ENCODE peak calls at places on chromosomes 4 and X, in nine cellular contexts. V, A, E, Y, H, K, Q, J and P are unnamed samples.

GRCh38 chrX:38768079-38768478 is 33.2 kb upstream of the MID1IP1 start:
- DNase-seq in V (no peak), A (peak; percentile 10), E (no peak), Y (no peak), H (no peak), K (no peak), Q (no peak), J (peak; percentile 18), P (peak; percentile 11)

GRCh38 chrX:2705036-2705435 is 13.9 kb downstream of the CD99 start:
- DNase-seq in V (no peak), A (no peak), E (peak; percentile 59), Y (no peak), H (no peak), K (peak; percentile 46), Q (no peak), J (no peak), P (no peak)

GRCh38 chr4:128803783-128804182 is 5.7 kb upstream of the JADE1 start:
- DNase-seq in V (no peak), A (no peak), E (no peak), Y (no peak), H (no peak), K (no peak), Q (no peak), J (no peak), P (peak; percentile 46)

GRCh38 chr4:76704133-76704881 is 193.6 kb downstream of the SOWAHB start:
- DNase-seq in V (no peak), A (no peak), E (no peak), Y (no peak), H (no peak), K (peak; percentile 55), Q (no peak), J (peak; percentile 88), P (no peak)

GRCh38 chr4:1463088-1463926 is 57.1 kb upstream of the NKX1-1 start:
- DNase-seq in V (no peak), A (no peak), E (no peak), Y (no peak), H (no peak), K (no peak), Q (no peak), J (no peak), P (no peak)

GRCh38 chr4:74932832-74933561 is at the start of gene PARM1:
- DNase-seq in V (peak; percentile 79), A (peak; percentile 86), E (peak; percentile 90), Y (peak; percentile 90), H (no peak), K (peak; percentile 95), Q (peak; percentile 94), J (peak; percentile 56), P (peak; percentile 85)

GRCh38 chr4:133156556-133156955 is 7.5 kb downstream of the PCDH10 start:
- DNase-seq in V (no peak), A (no peak), E (no peak), Y (no peak), H (no peak), K (no peak), Q (no peak), J (no peak), P (no peak)

GRCh38 chr4:113435893-113436292 is 325.6 kb downstream of the CAMK2D start:
- DNase-seq in V (peak; percentile 11), A (no peak), E (peak; percentile 74), Y (no peak), H (no peak), K (peak; percentile 8), Q (peak; percentile 33), J (peak; percentile 91), P (no peak)

GRCh38 chr4:6351246-6352000 is 81.8 kb downstream of the WFS1 start:
- DNase-seq in V (no peak), A (no peak), E (no peak), Y (no peak), H (no peak), K (no peak), Q (no peak), J (no peak), P (no peak)

GRCh38 chr4:5292091-5292490 is 240.8 kb downstream of the STK32B start:
- DNase-seq in V (no peak), A (no peak), E (no peak), Y (no peak), H (no peak), K (no peak), Q (no peak), J (no peak), P (no peak)

GRCh38 chr4:86848136-86848535 is 1.0 kb downstream of the SLC10A6 start:
- DNase-seq in V (no peak), A (no peak), E (no peak), Y (no peak), H (no peak), K (no peak), Q (no peak), J (no peak), P (no peak)

GRCh38 chrX:32571579-32571978 is 639.8 kb downstream of the DMD start:
- DNase-seq in V (no peak), A (no peak), E (no peak), Y (no peak), H (no peak), K (no peak), Q (no peak), J (no peak), P (no peak)

DNA sequence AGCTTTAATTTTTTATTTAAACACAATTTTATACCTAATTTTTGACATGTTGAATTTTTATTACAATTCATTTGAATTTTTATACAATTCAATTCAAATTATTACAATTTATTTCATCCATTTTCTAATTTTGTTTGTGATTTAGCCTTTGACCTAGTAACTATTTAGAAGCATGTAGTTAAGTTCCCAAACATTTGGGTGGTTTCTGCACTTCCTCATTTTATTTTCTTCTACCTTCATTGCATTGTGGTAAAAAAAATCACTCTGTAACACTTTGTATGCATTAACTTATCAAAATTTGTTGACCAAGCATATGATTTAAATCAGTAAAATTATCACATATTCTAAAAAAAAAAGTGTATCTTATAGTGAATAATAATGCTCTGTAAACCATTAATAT is 928.9 kb downstream of the ARAP2 start:
- DNase-seq in V (no peak), A (no peak), E (no peak), Y (no peak), H (no peak), K (no peak), Q (no peak), J (no peak), P (no peak)
- TF ChIP-seq CTCF in V (no peak), A (no peak), E (no peak), Y (no peak), H (no peak), K (no peak), Q (no peak), J (no peak), P (no peak)

GRCh38 chr4:130359537-130359936 is 1263.6 kb downstream of the C4orf33 start:
- DNase-seq in V (no peak), A (no peak), E (no peak), Y (no peak), H (no peak), K (no peak), Q (no peak), J (peak; percentile 13), P (no peak)
- TF ChIP-seq CTCF in V (no peak), A (no peak), E (peak; percentile 7), Y (no peak), H (no peak), K (no peak), Q (peak; percentile 66), J (no peak), P (peak; percentile 20)

DNA sequence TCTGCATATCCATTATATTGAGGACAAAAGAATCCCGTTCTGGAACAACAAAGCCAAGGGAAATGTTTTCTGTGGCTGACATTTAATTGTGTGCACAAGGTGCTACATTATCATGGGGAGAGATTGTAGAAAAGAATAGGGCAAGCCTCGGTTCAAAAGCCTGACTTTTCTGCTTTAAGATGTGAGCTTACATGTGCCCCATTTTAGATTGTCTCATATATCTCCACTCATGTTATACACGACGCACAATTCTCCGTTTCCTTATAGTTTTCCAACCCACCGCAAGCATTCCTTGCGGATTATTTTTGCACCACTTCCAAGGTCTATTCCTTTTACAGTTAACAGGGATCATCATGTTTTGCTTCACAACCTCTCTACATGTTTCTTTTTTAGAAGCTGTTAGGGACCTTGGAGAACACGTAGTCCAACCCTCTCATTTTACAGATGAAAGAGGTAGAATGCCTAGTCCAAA is 99.6 kb upstream of the MAML3 start:
- DNase-seq in V (no peak), A (no peak), E (no peak), Y (no peak), H (no peak), K (no peak), Q (no peak), J (no peak), P (no peak)
- TF ChIP-seq CTCF in V (peak; percentile 59), A (peak; percentile 3), E (no peak), Y (no peak), H (no peak), K (no peak), Q (no peak), J (no peak), P (no peak)

GRCh38 chr4:25842229-25842840 is 20.5 kb downstream of the SEL1L3 start:
- DNase-seq in V (peak; percentile 67), A (peak; percentile 76), E (no peak), Y (no peak), H (peak; percentile 21), K (no peak), Q (no peak), J (no peak), P (peak; percentile 60)
- TF ChIP-seq CTCF in V (peak; percentile 30), A (peak; percentile 68), E (no peak), Y (no peak), H (peak; percentile 49), K (no peak), Q (peak; percentile 60), J (no peak), P (peak; percentile 63)

GRCh38 chr4:72283357-72283756 is 251.6 kb downstream of the NPFFR2 start:
- DNase-seq in V (no peak), A (no peak), E (no peak), Y (no peak), H (no peak), K (no peak), Q (no peak), J (peak; percentile 9), P (no peak)

GRCh38 chr4:72290737-72291136 is 258.9 kb downstream of the NPFFR2 start:
- DNase-seq in V (no peak), A (no peak), E (no peak), Y (no peak), H (no peak), K (no peak), Q (no peak), J (no peak), P (no peak)

GRCh38 chr4:72280252-72280651 is 248.5 kb downstream of the NPFFR2 start:
- DNase-seq in V (no peak), A (no peak), E (no peak), Y (no peak), H (no peak), K (no peak), Q (no peak), J (no peak), P (no peak)

DNA sequence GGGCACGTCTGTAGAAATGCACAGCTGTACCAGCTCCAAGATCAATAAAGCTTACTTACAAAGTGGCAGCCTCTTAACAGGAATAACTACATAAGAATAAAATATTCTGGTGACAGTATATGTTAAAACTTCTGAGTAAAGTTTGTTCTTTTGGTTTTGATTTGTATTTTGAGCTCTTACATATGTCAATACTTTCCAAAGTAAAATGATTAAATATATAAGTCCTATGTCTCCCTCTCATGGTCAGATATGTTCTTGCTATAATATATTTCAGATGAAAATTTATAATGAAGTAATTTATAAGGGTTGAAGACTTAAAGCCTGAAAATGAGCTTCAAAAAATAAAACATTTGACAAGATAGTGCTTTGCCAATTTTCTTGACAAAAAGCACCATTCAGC is 254.4 kb downstream of the NPFFR2 start:
- DNase-seq in V (no peak), A (no peak), E (no peak), Y (no peak), H (no peak), K (no peak), Q (no peak), J (peak; percentile 48), P (peak; percentile 5)
- TF ChIP-seq CTCF in V (no peak), A (no peak), E (no peak), Y (no peak), H (no peak), K (no peak), Q (peak; percentile 59), J (no peak), P (no peak)